ENCODE peak calls at places on chromosome 2, in six cellular contexts. One of them, this sample, is unnamed.

GRCh38 chr2:143171817-143172216 is 42.6 kb downstream of the ARHGAP15 start:
- DNase-seq in substantia nigra: no peak
- DNase-seq in neural crest cell: no peak
- DNase-seq in iris pigment epithelial cell: peak; percentile 1
- DNase-seq in RWPE1: no peak
- DNase-seq in hypothalamus: no peak
- DNase-seq in this sample: no peak

GRCh38 chr2:52264488-52264887 is 1232.6 kb upstream of the NRXN1 start:
- DNase-seq in iris pigment epithelial cell: no peak
- DNase-seq in neural crest cell: no peak
- DNase-seq in hypothalamus: no peak
- DNase-seq in RWPE1: no peak
- DNase-seq in substantia nigra: no peak
- DNase-seq in this sample: no peak

GRCh38 chr2:211649331-211649730 is 889.3 kb downstream of the ERBB4 start:
- DNase-seq in neural crest cell: no peak
- DNase-seq in hypothalamus: no peak
- DNase-seq in iris pigment epithelial cell: no peak
- DNase-seq in RWPE1: no peak
- DNase-seq in substantia nigra: no peak
- DNase-seq in this sample: no peak

GRCh38 chr2:189152476-189152875 is 27.1 kb downstream of the COL5A2 start:
- DNase-seq in RWPE1: no peak
- DNase-seq in hypothalamus: no peak
- DNase-seq in substantia nigra: no peak
- DNase-seq in neural crest cell: no peak
- DNase-seq in iris pigment epithelial cell: no peak
- DNase-seq in this sample: no peak

GRCh38 chr2:164061129-164061746 is 325.4 kb upstream of the FIGN start:
- DNase-seq in hypothalamus: no peak
- DNase-seq in RWPE1: peak; percentile 16
- DNase-seq in substantia nigra: no peak
- DNase-seq in neural crest cell: peak; percentile 53
- DNase-seq in iris pigment epithelial cell: peak; percentile 34
- DNase-seq in this sample: peak; percentile 18

GRCh38 chr2:224058048-224058775 is 19.1 kb upstream of the SERPINE2 start:
- DNase-seq in substantia nigra: peak; percentile 15
- DNase-seq in hypothalamus: no peak
- DNase-seq in RWPE1: no peak
- DNase-seq in neural crest cell: no peak
- DNase-seq in iris pigment epithelial cell: no peak
- DNase-seq in this sample: no peak

GRCh38 chr2:238425979-238426567 is 654 bp upstream of the ASB1 start:
- DNase-seq in substantia nigra: no peak
- DNase-seq in neural crest cell: peak; percentile 28
- DNase-seq in iris pigment epithelial cell: peak; percentile 83
- DNase-seq in RWPE1: no peak
- DNase-seq in hypothalamus: no peak
- DNase-seq in this sample: no peak

GRCh38 chr2:66303471-66303870 is 131.5 kb upstream of the MEIS1 start:
- DNase-seq in iris pigment epithelial cell: no peak
- DNase-seq in neural crest cell: no peak
- DNase-seq in hypothalamus: no peak
- DNase-seq in substantia nigra: no peak
- DNase-seq in RWPE1: no peak
- DNase-seq in this sample: no peak

GRCh38 chr2:98514879-98515570 is 70.4 kb downstream of the INPP4A start:
- DNase-seq in neural crest cell: no peak
- DNase-seq in hypothalamus: no peak
- DNase-seq in substantia nigra: no peak
- DNase-seq in RWPE1: no peak
- DNase-seq in iris pigment epithelial cell: peak; percentile 62
- DNase-seq in this sample: no peak

GRCh38 chr2:32711219-32711618 is 83.4 kb downstream of the TTC27 start:
- DNase-seq in RWPE1: peak; percentile 41
- DNase-seq in hypothalamus: no peak
- DNase-seq in substantia nigra: no peak
- DNase-seq in iris pigment epithelial cell: peak; percentile 93
- DNase-seq in neural crest cell: no peak
- DNase-seq in this sample: no peak

GRCh38 chr2:135701442-135701841 is 40.2 kb upstream of the UBXN4 start:
- DNase-seq in neural crest cell: no peak
- DNase-seq in iris pigment epithelial cell: peak; percentile 72
- DNase-seq in RWPE1: peak; percentile 6
- DNase-seq in substantia nigra: no peak
- DNase-seq in hypothalamus: no peak
- DNase-seq in this sample: no peak

GRCh38 chr2:218010838-218011616 is 8.2 kb upstream of the TNS1 start:
- DNase-seq in hypothalamus: no peak
- DNase-seq in RWPE1: no peak
- DNase-seq in substantia nigra: no peak
- DNase-seq in neural crest cell: no peak
- DNase-seq in iris pigment epithelial cell: no peak
- DNase-seq in this sample: no peak

GRCh38 chr2:206323486-206323885 is 49.0 kb downstream of the ZDBF2 start:
- DNase-seq in iris pigment epithelial cell: no peak
- DNase-seq in hypothalamus: no peak
- DNase-seq in neural crest cell: no peak
- DNase-seq in RWPE1: no peak
- DNase-seq in substantia nigra: no peak
- DNase-seq in this sample: no peak

GRCh38 chr2:39033980-39034379 is 86.9 kb downstream of the SOS1 start:
- DNase-seq in iris pigment epithelial cell: peak; percentile 78
- DNase-seq in hypothalamus: no peak
- DNase-seq in RWPE1: peak; percentile 9
- DNase-seq in neural crest cell: no peak
- DNase-seq in substantia nigra: no peak
- DNase-seq in this sample: no peak

GRCh38 chr2:197487385-197487784 is 12.3 kb downstream of the HSPD1 start:
- DNase-seq in substantia nigra: no peak
- DNase-seq in RWPE1: no peak
- DNase-seq in iris pigment epithelial cell: no peak
- DNase-seq in neural crest cell: no peak
- DNase-seq in hypothalamus: no peak
- DNase-seq in this sample: no peak

GRCh38 chr2:179263460-179264237 is 983 bp downstream of the SESTD1 start:
- DNase-seq in iris pigment epithelial cell: peak; percentile 74
- DNase-seq in hypothalamus: no peak
- DNase-seq in substantia nigra: peak; percentile 30
- DNase-seq in neural crest cell: peak; percentile 31
- DNase-seq in RWPE1: no peak
- DNase-seq in this sample: peak; percentile 40

GRCh38 chr2:112879491-112880041 is 31.4 kb upstream of the IL37 start:
- DNase-seq in iris pigment epithelial cell: no peak
- DNase-seq in hypothalamus: no peak
- DNase-seq in substantia nigra: no peak
- DNase-seq in RWPE1: no peak
- DNase-seq in neural crest cell: no peak
- DNase-seq in this sample: no peak

GRCh38 chr2:110794390-110794789 is 62.0 kb downstream of the ACOXL start:
- DNase-seq in substantia nigra: no peak
- DNase-seq in hypothalamus: no peak
- DNase-seq in RWPE1: no peak
- DNase-seq in iris pigment epithelial cell: no peak
- DNase-seq in neural crest cell: no peak
- DNase-seq in this sample: no peak

GRCh38 chr2:88227446-88227845 is 57.3 kb downstream of the THNSL2 start:
- DNase-seq in iris pigment epithelial cell: peak; percentile 29
- DNase-seq in RWPE1: no peak
- DNase-seq in hypothalamus: no peak
- DNase-seq in substantia nigra: no peak
- DNase-seq in neural crest cell: no peak
- DNase-seq in this sample: no peak

GRCh38 chr2:26515771-26516170 is 37.8 kb upstream of the OTOF start:
- DNase-seq in hypothalamus: no peak
- DNase-seq in substantia nigra: no peak
- DNase-seq in iris pigment epithelial cell: no peak
- DNase-seq in neural crest cell: no peak
- DNase-seq in RWPE1: no peak
- DNase-seq in this sample: no peak

GRCh38 chr2:113212245-113213060 is 38.7 kb downstream of the PSD4 start:
- DNase-seq in hypothalamus: no peak
- DNase-seq in neural crest cell: no peak
- DNase-seq in RWPE1: no peak
- DNase-seq in iris pigment epithelial cell: no peak
- DNase-seq in substantia nigra: no peak
- DNase-seq in this sample: no peak